ENCODE peak calls at places on chromosomes 4 and X, in four cellular contexts. U, S, D and T are unnamed samples.

GRCh38 chr4:114364857-114365256 is 233.8 kb upstream of the UGT8 start:
- DNase-seq in S (no peak), U (peak), D (no peak), T (no peak)

GRCh38 chrX:149010026-149010898 is 494.8 kb downstream of the IDS start:
- DNase-seq in D (no peak), U (no peak), S (no peak), T (no peak)

GRCh38 chr4:3287271-3287971 is 5.4 kb upstream of the RGS12 start:
- DNase-seq in D (peak), S (no peak), U (no peak), T (no peak)

GRCh38 chr4:11908205-11908604 is 479.5 kb upstream of the HS3ST1 start:
- DNase-seq in S (no peak), D (no peak), U (no peak), T (no peak)

GRCh38 chr4:185822791-185823190 is 10.8 kb upstream of the SORBS2 start:
- DNase-seq in D (no peak), S (no peak), U (no peak), T (no peak)

GRCh38 chrX:118519411-118520205 is 24.0 kb downstream of the DOCK11 start:
- DNase-seq in U (peak), D (no peak), S (no peak), T (no peak)

GRCh38 chr4:3733195-3733594 is 33.0 kb upstream of the ADRA2C start:
- DNase-seq in S (no peak), D (no peak), U (no peak), T (no peak)

GRCh38 chr4:55004831-55005230 is 120.6 kb downstream of the KDR start:
- DNase-seq in U (peak), S (no peak), D (no peak), T (no peak)

GRCh38 chrX:10833299-10834169 is 213.1 kb upstream of the MID1 start:
- DNase-seq in U (peak), S (peak), D (peak), T (peak)

DNA sequence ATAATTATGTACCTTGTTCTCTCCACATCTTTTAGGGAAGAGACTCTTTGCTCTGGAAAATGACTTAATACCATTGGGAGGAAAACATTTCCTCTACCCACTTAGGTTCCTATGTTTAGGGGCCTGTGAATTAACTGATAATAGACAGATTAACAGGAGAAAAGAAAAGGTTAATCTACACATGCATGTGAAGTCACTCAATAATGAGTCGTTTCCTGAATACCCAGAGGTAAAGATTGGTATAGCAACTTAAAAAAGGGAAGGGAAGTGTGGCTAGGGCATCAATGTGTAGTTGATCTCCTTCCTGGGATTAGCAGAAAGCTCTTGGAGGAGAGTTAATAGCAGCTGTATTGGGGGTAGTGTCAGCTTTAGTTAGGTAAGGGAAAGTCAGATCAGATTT is 419.5 kb upstream of the ATOH1 start:
- DNase-seq in D (no peak), U (no peak), S (no peak), T (no peak)
- H3K27ac ChIP-seq in D (no peak), U (no peak), S (no peak), T (no peak)

DNA sequence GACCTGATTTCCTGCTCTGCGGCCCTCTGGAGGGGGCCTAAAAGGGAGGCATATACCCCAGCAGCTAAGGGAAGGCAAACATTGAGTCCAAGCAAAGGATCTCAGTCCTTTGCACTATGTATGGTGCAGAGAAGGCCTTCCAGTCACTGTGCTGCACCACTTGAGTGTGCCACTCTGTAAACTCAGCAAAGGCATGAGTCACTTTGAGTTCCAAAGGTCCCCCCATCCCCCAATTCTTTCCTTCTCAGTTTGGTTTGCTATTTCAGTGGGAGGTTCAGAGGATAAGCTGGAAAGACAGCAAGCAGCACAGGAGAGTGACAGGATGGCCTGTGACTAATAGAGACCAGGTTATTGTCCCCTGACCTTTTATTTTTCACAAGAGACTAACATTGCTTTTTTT is 131.3 kb downstream of the FHDC1 start:
- DNase-seq in S (peak), U (peak), D (no peak), T (no peak)
- H3K27ac ChIP-seq in S (no peak), U (no peak), D (no peak), T (no peak)

DNA sequence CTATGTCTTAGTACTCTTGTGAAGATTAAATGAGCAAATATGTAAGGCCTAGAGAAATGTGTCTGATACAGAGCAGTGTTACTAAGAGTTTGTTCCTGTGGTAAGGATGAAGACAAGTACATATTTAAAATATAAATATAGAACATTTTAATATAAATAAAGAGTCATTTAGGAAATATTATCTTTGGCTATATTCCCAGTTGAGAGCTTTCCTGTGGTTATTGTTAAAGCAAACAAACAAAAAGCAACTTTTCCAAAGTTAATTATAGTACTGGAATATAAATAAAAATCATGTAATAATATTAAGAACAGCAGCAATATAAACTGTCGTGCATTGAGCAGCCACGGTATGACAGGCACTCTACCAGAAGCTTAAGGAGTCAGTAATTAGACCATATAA is 472.5 kb downstream of the INPP4B start:
- DNase-seq in U (no peak), S (no peak), D (no peak), T (no peak)
- H3K27ac ChIP-seq in U (no peak), S (no peak), D (no peak), T (no peak)

GRCh38 chr4:139470997-139471665 is 17.2 kb downstream of the RAB33B start:
- DNase-seq in S (no peak), U (no peak), D (no peak), T (no peak)

GRCh38 chr4:139469216-139469615 is 15.3 kb downstream of the RAB33B start:
- DNase-seq in U (no peak), D (no peak), S (no peak), T (no peak)

GRCh38 chr4:139469869-139470268 is 15.9 kb downstream of the RAB33B start:
- DNase-seq in U (no peak), D (peak), S (no peak), T (no peak)

GRCh38 chr4:139472761-139473335 is 18.9 kb downstream of the RAB33B start:
- DNase-seq in D (no peak), S (no peak), U (no peak), T (no peak)

GRCh38 chr4:139470295-139470694 is 16.4 kb downstream of the RAB33B start:
- DNase-seq in U (no peak), D (no peak), S (no peak), T (no peak)
- H3K27ac ChIP-seq in U (no peak), D (peak), S (no peak), T (no peak)

GRCh38 chrX:117376460-117376859 is 740.1 kb downstream of the KLHL13 start:
- DNase-seq in U (no peak), D (no peak), S (no peak), T (no peak)
- H3K27ac ChIP-seq in U (no peak), D (no peak), S (no peak), T (no peak)

GRCh38 chr4:182495111-182495510 is 251.9 kb downstream of the TENM3 start:
- DNase-seq in D (no peak), U (no peak), S (no peak), T (no peak)
- H3K27ac ChIP-seq in D (no peak), U (no peak), S (no peak), T (no peak)

DNA sequence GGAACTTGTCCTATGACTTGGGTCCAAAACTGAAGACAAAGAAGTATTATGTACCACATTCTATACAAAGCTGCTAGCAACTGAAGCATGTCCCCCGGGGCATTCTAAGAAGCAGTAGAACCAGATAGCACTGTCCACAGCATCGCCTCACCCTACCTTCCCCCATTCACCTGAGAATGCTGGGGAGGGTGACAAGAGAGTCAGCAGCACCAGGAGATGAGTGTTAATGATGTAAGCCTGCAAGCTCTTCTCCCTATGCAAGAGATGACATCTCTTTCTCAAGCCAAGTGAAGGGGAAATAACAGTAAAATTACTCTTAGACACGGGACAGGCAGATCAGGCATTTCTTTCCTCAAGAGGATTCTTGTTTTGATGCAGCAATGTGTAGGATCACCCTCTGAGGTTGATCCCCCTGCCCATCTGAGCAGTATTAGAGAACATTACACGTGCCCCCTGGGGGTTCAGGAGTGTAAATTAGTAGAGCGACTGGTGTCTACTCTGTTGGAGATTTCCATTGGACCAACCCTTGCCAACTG is 13.9 kb upstream of the TLR1 start:
- DNase-seq in S (no peak), U (no peak), D (no peak), T (no peak)
- H3K27ac ChIP-seq in S (no peak), U (no peak), D (no peak), T (no peak)

GRCh38 chr4:169059294-169060201 is 49.5 kb upstream of the CBR4 start:
- DNase-seq in S (no peak), U (peak), D (no peak), T (no peak)
- H3K27ac ChIP-seq in S (peak), U (no peak), D (no peak), T (no peak)